ENCODE peak calls at places on chromosomes 6 and 20, in nine cellular contexts. One of them, this sample, is unnamed.

GRCh38 chr20:1626528-1627192 is 6.9 kb upstream of the SIRPB1 start:
- DNase-seq in skeletal muscle cell: no peak
- DNase-seq in mesendoderm: no peak
- DNase-seq in fibroblast of the aortic adventitia: no peak
- DNase-seq in HCT116: no peak
- DNase-seq in OCI-LY7: no peak
- DNase-seq in lower leg skin: no peak
- DNase-seq in pancreas: no peak
- DNase-seq in GM23338: no peak
- DNase-seq in this sample: no peak

GRCh38 chr6:20811112-20811746 is 277.0 kb downstream of the CDKAL1 start:
- DNase-seq in skeletal muscle cell: peak
- DNase-seq in mesendoderm: peak
- DNase-seq in fibroblast of the aortic adventitia: peak
- DNase-seq in HCT116: peak
- DNase-seq in OCI-LY7: no peak
- DNase-seq in lower leg skin: no peak
- DNase-seq in pancreas: peak
- DNase-seq in GM23338: peak
- DNase-seq in this sample: no peak

GRCh38 chr6:37514840-37515239 is 15.1 kb upstream of the CCDC167 start:
- DNase-seq in skeletal muscle cell: no peak
- DNase-seq in mesendoderm: no peak
- DNase-seq in fibroblast of the aortic adventitia: no peak
- DNase-seq in HCT116: no peak
- DNase-seq in OCI-LY7: no peak
- DNase-seq in lower leg skin: no peak
- DNase-seq in pancreas: no peak
- DNase-seq in GM23338: no peak
- DNase-seq in this sample: no peak

GRCh38 chr6:49980898-49981297 is 11.5 kb upstream of the DEFB113 start:
- DNase-seq in skeletal muscle cell: peak
- DNase-seq in mesendoderm: no peak
- DNase-seq in fibroblast of the aortic adventitia: no peak
- DNase-seq in HCT116: no peak
- DNase-seq in OCI-LY7: no peak
- DNase-seq in lower leg skin: no peak
- DNase-seq in pancreas: no peak
- DNase-seq in GM23338: no peak
- DNase-seq in this sample: no peak

GRCh38 chr20:48703107-48703506 is 124.7 kb downstream of the PREX1 start:
- DNase-seq in skeletal muscle cell: no peak
- DNase-seq in mesendoderm: no peak
- DNase-seq in fibroblast of the aortic adventitia: no peak
- DNase-seq in HCT116: no peak
- DNase-seq in OCI-LY7: no peak
- DNase-seq in lower leg skin: no peak
- DNase-seq in pancreas: no peak
- DNase-seq in GM23338: no peak
- DNase-seq in this sample: no peak

GRCh38 chr20:59063358-59064213 is 21.0 kb upstream of the PRELID3B start:
- DNase-seq in skeletal muscle cell: peak
- DNase-seq in mesendoderm: peak
- DNase-seq in fibroblast of the aortic adventitia: peak
- DNase-seq in HCT116: peak
- DNase-seq in OCI-LY7: no peak
- DNase-seq in lower leg skin: no peak
- DNase-seq in pancreas: no peak
- DNase-seq in GM23338: no peak
- DNase-seq in this sample: no peak

GRCh38 chr6:40825085-40825484 is 213.9 kb downstream of the UNC5CL start:
- DNase-seq in skeletal muscle cell: no peak
- DNase-seq in mesendoderm: no peak
- DNase-seq in fibroblast of the aortic adventitia: no peak
- DNase-seq in HCT116: no peak
- DNase-seq in OCI-LY7: no peak
- DNase-seq in lower leg skin: no peak
- DNase-seq in pancreas: no peak
- DNase-seq in GM23338: no peak
- DNase-seq in this sample: no peak

GRCh38 chr20:11917663-11918062 is at the start of gene BTBD3:
- DNase-seq in skeletal muscle cell: peak
- DNase-seq in mesendoderm: no peak
- DNase-seq in fibroblast of the aortic adventitia: peak
- DNase-seq in HCT116: no peak
- DNase-seq in OCI-LY7: no peak
- DNase-seq in lower leg skin: no peak
- DNase-seq in pancreas: peak
- DNase-seq in GM23338: no peak
- DNase-seq in this sample: no peak

GRCh38 chr20:49684335-49684997 is 29.2 kb downstream of the B4GALT5 start:
- DNase-seq in skeletal muscle cell: no peak
- DNase-seq in mesendoderm: no peak
- DNase-seq in fibroblast of the aortic adventitia: no peak
- DNase-seq in HCT116: no peak
- DNase-seq in OCI-LY7: no peak
- DNase-seq in lower leg skin: no peak
- DNase-seq in pancreas: no peak
- DNase-seq in GM23338: no peak
- DNase-seq in this sample: no peak

GRCh38 chr6:7108196-7108963 is 619 bp downstream of the RREB1 start:
- DNase-seq in skeletal muscle cell: no peak
- DNase-seq in mesendoderm: peak
- DNase-seq in fibroblast of the aortic adventitia: peak
- DNase-seq in HCT116: no peak
- DNase-seq in OCI-LY7: peak
- DNase-seq in lower leg skin: peak
- DNase-seq in pancreas: peak
- DNase-seq in GM23338: peak
- DNase-seq in this sample: no peak

GRCh38 chr6:7104752-7105151 is 3.0 kb upstream of the RREB1 start:
- DNase-seq in skeletal muscle cell: no peak
- DNase-seq in mesendoderm: no peak
- DNase-seq in fibroblast of the aortic adventitia: no peak
- DNase-seq in HCT116: no peak
- DNase-seq in OCI-LY7: no peak
- DNase-seq in lower leg skin: no peak
- DNase-seq in pancreas: no peak
- DNase-seq in GM23338: no peak
- DNase-seq in this sample: no peak

GRCh38 chr6:7107578-7108195 is at the start of gene RREB1:
- DNase-seq in skeletal muscle cell: no peak
- DNase-seq in mesendoderm: peak
- DNase-seq in fibroblast of the aortic adventitia: peak
- DNase-seq in HCT116: peak
- DNase-seq in OCI-LY7: peak
- DNase-seq in lower leg skin: peak
- DNase-seq in pancreas: peak
- DNase-seq in GM23338: peak
- DNase-seq in this sample: no peak

GRCh38 chr6:7106752-7107577 is 796 bp upstream of the RREB1 start:
- DNase-seq in skeletal muscle cell: no peak
- DNase-seq in mesendoderm: peak
- DNase-seq in fibroblast of the aortic adventitia: no peak
- DNase-seq in HCT116: no peak
- DNase-seq in OCI-LY7: peak
- DNase-seq in lower leg skin: peak
- DNase-seq in pancreas: peak
- DNase-seq in GM23338: peak
- DNase-seq in this sample: no peak

GRCh38 chr6:7106215-7106751 is 1.5 kb upstream of the RREB1 start:
- DNase-seq in skeletal muscle cell: no peak
- DNase-seq in mesendoderm: no peak
- DNase-seq in fibroblast of the aortic adventitia: no peak
- DNase-seq in HCT116: no peak
- DNase-seq in OCI-LY7: no peak
- DNase-seq in lower leg skin: no peak
- DNase-seq in pancreas: no peak
- DNase-seq in GM23338: no peak
- DNase-seq in this sample: no peak
- H3K4me3 ChIP-seq in skeletal muscle cell: no peak
- H3K4me3 ChIP-seq in mesendoderm: no peak
- H3K4me3 ChIP-seq in fibroblast of the aortic adventitia: peak
- H3K4me3 ChIP-seq in HCT116: peak
- H3K4me3 ChIP-seq in OCI-LY7: peak
- H3K4me3 ChIP-seq in lower leg skin: no peak
- H3K4me3 ChIP-seq in pancreas: no peak
- H3K4me3 ChIP-seq in GM23338: peak
- H3K4me3 ChIP-seq in this sample: peak

DNA sequence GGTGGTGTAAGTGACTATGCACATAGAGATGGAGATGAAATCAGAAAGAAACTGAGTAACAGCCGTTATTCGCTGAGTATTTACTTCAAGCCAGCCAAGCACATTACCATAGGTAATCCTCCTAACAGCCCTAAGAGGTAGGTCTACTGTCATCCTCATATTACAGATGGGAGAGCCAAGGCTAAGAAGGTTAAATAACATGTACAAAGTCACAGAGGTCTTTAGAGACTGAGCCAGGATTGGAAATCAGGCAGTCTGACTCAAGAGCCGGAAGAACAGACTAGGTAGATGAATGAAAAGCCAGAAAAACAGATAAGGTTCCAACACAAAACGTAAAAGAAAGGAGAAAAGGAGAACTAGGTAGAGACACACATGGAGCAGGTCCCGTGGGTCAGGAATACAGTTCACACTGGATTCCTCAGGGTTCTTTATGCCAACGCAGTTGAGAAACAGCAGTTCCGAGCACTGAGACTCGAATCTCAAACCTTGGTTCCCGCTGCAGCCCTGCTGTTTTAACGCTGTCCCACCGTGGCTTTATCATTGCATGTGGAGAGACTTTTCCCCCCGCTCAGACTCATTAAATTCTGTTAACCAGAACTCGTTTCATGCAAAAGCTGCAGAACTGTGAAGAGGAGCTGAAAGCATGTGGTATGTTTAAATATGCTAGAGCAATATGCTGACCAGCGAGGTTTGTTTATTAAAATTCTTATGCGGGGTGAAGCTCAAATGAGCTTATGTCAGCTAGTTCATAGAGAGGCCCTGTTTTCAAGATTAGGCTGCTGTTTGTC is 537.8 kb downstream of the CD83 start:
- DNase-seq in skeletal muscle cell: no peak
- DNase-seq in mesendoderm: peak
- DNase-seq in fibroblast of the aortic adventitia: no peak
- DNase-seq in HCT116: no peak
- DNase-seq in OCI-LY7: no peak
- DNase-seq in lower leg skin: no peak
- DNase-seq in pancreas: no peak
- DNase-seq in GM23338: no peak
- DNase-seq in this sample: no peak
- H3K4me3 ChIP-seq in skeletal muscle cell: no peak
- H3K4me3 ChIP-seq in mesendoderm: no peak
- H3K4me3 ChIP-seq in fibroblast of the aortic adventitia: no peak
- H3K4me3 ChIP-seq in HCT116: no peak
- H3K4me3 ChIP-seq in OCI-LY7: peak
- H3K4me3 ChIP-seq in lower leg skin: no peak
- H3K4me3 ChIP-seq in pancreas: no peak
- H3K4me3 ChIP-seq in GM23338: no peak
- H3K4me3 ChIP-seq in this sample: no peak

DNA sequence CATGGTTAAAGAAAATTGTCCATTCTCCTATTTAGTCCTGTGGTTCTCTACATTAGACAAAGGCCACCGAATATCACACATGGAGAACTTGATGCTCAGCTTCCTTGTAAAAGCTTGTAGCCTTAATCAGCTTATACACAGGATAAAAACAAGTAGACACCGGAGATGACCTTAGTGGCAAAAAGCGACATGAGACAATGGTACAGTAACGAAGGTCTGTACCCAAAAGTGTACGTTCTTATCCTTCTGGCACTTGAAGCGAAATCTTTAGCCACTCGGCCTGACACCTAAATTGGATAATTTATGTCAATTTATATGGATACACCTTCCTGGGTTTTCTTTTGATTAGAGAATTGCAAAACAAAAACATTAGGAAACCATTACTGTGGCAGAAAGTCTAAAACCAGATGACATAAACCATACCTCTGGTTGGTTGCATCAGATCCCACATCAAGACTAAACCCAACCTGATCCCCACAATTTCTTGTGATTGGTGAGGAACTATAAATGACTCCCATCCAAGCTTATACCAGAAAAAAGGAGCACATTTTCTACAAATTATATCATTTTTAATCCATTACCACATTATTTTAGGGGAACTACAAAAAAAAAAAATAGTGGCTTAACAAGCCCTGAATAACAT is 6.1 kb downstream of the RBM39 start:
- DNase-seq in skeletal muscle cell: no peak
- DNase-seq in mesendoderm: no peak
- DNase-seq in fibroblast of the aortic adventitia: peak
- DNase-seq in HCT116: no peak
- DNase-seq in OCI-LY7: no peak
- DNase-seq in lower leg skin: no peak
- DNase-seq in pancreas: no peak
- DNase-seq in GM23338: no peak
- DNase-seq in this sample: no peak
- H3K4me3 ChIP-seq in skeletal muscle cell: no peak
- H3K4me3 ChIP-seq in mesendoderm: no peak
- H3K4me3 ChIP-seq in fibroblast of the aortic adventitia: peak
- H3K4me3 ChIP-seq in HCT116: no peak
- H3K4me3 ChIP-seq in OCI-LY7: no peak
- H3K4me3 ChIP-seq in lower leg skin: no peak
- H3K4me3 ChIP-seq in pancreas: peak
- H3K4me3 ChIP-seq in GM23338: no peak
- H3K4me3 ChIP-seq in this sample: no peak

DNA sequence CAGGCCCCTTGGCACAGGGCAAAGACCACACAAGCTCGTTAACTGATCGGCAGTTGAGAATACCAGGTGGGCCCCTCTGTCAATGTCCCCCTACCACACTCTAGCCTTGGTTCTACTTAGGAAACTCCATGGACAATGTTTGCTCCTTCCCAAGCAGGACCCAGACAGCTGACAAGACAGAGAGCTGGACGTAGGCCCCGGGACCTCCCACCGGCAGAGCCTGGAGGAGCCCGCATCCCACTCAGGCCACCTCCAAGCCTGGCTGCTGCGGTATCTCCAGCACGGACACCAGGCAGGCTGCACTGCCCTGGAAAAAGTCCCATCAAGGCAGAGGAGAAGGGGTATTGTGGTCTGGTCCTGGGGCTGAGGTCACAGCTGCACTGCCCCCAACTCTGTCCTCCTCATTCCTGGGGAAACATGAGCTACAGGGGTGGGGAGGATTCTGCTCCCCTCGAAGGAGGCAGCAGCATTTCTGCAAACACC is 6.2 kb upstream of the GRM4 start:
- DNase-seq in skeletal muscle cell: no peak
- DNase-seq in mesendoderm: no peak
- DNase-seq in fibroblast of the aortic adventitia: no peak
- DNase-seq in HCT116: no peak
- DNase-seq in OCI-LY7: no peak
- DNase-seq in lower leg skin: peak
- DNase-seq in pancreas: no peak
- DNase-seq in GM23338: no peak
- DNase-seq in this sample: no peak
- H3K4me3 ChIP-seq in skeletal muscle cell: no peak
- H3K4me3 ChIP-seq in mesendoderm: no peak
- H3K4me3 ChIP-seq in fibroblast of the aortic adventitia: no peak
- H3K4me3 ChIP-seq in HCT116: no peak
- H3K4me3 ChIP-seq in OCI-LY7: no peak
- H3K4me3 ChIP-seq in lower leg skin: no peak
- H3K4me3 ChIP-seq in pancreas: no peak
- H3K4me3 ChIP-seq in GM23338: no peak
- H3K4me3 ChIP-seq in this sample: no peak

GRCh38 chr6:43203718-43204095 is 21.7 kb downstream of the CUL9 start:
- DNase-seq in skeletal muscle cell: no peak
- DNase-seq in mesendoderm: no peak
- DNase-seq in fibroblast of the aortic adventitia: no peak
- DNase-seq in HCT116: no peak
- DNase-seq in OCI-LY7: no peak
- DNase-seq in lower leg skin: no peak
- DNase-seq in pancreas: no peak
- DNase-seq in GM23338: no peak
- DNase-seq in this sample: no peak
- H3K4me3 ChIP-seq in skeletal muscle cell: no peak
- H3K4me3 ChIP-seq in mesendoderm: no peak
- H3K4me3 ChIP-seq in fibroblast of the aortic adventitia: no peak
- H3K4me3 ChIP-seq in HCT116: no peak
- H3K4me3 ChIP-seq in OCI-LY7: no peak
- H3K4me3 ChIP-seq in lower leg skin: no peak
- H3K4me3 ChIP-seq in pancreas: no peak
- H3K4me3 ChIP-seq in GM23338: no peak
- H3K4me3 ChIP-seq in this sample: no peak

This sample was measured in Jurkat, Clone E6-1.